ENCODE peak calls at places on chromosomes 2 and 18, in seven cellular contexts. I, A, H, Q, O, T and J are unnamed samples.

GRCh38 chr18:61435064-61435652 is 101.9 kb downstream of the CDH20 start:
- DNase-seq in O (no peak), I (no peak), A (no peak), H (no peak), Q (no peak), T (no peak), J (peak)

GRCh38 chr2:232887171-232887850 is 17.2 kb downstream of the SNORC start:
- DNase-seq in I (no peak), H (no peak), A (no peak), O (no peak), T (peak), Q (no peak), J (no peak)

GRCh38 chr2:85221291-85221690 is 88.1 kb downstream of the TCF7L1 start:
- DNase-seq in H (peak), I (no peak), A (peak), O (no peak), T (peak), Q (no peak), J (no peak)

GRCh38 chr2:105361132-105361889 is 24.0 kb downstream of the C2orf49 start:
- DNase-seq in I (no peak), O (no peak), H (no peak), A (no peak), T (no peak), Q (no peak), J (no peak)

GRCh38 chr2:160994141-160995002 is 165.9 kb upstream of the TANK start:
- DNase-seq in A (peak), I (peak), Q (peak), H (peak), O (peak), T (peak), J (peak)

GRCh38 chr2:23512778-23513177 is 127.8 kb downstream of the KLHL29 start:
- DNase-seq in Q (no peak), O (no peak), H (no peak), I (no peak), A (no peak), T (no peak), J (no peak)

GRCh38 chr2:130327703-130328527 is 14.8 kb upstream of the IMP4 start:
- DNase-seq in O (no peak), I (no peak), H (no peak), T (no peak), Q (no peak), A (no peak), J (no peak)

GRCh38 chr2:136377423-136378382 is 259.8 kb upstream of the CXCR4 start:
- DNase-seq in O (no peak), Q (no peak), A (no peak), H (no peak), I (no peak), T (no peak), J (no peak)

GRCh38 chr2:85890522-85891176 is 1.9 kb upstream of the ST3GAL5 start:
- DNase-seq in Q (no peak), I (no peak), T (no peak), H (no peak), O (no peak), A (no peak), J (no peak)

GRCh38 chr2:144516417-144516980 is 3.4 kb downstream of the ZEB2 start:
- DNase-seq in A (peak), I (no peak), H (no peak), Q (no peak), O (no peak), T (no peak), J (peak)

GRCh38 chr2:135252805-135253458 is 200.8 kb downstream of the RAB3GAP1 start:
- DNase-seq in T (no peak), A (no peak), Q (no peak), O (no peak), I (no peak), H (no peak), J (no peak)

GRCh38 chr2:172408143-172408766 is 19.1 kb upstream of the ITGA6 start:
- DNase-seq in H (no peak), I (no peak), A (no peak), Q (peak), T (no peak), O (no peak), J (no peak)

GRCh38 chr2:9809448-9810088 is 33.7 kb upstream of the TAF1B start:
- DNase-seq in A (no peak), O (no peak), I (no peak), Q (no peak), T (peak), H (peak), J (no peak)

GRCh38 chr2:200613692-200614091 is 27.9 kb downstream of the AOX1 start:
- DNase-seq in A (no peak), O (peak), I (no peak), Q (no peak), H (no peak), T (no peak), J (no peak)

GRCh38 chr2:227164745-227165350 is 424 bp downstream of the COL4A3 start:
- DNase-seq in A (no peak), H (peak), T (no peak), Q (no peak), O (no peak), I (peak), J (no peak)

GRCh38 chr18:68484241-68484640 is 230.7 kb downstream of the TMX3 start:
- DNase-seq in A (no peak), T (no peak), I (no peak), Q (no peak), O (no peak), H (no peak), J (no peak)

GRCh38 chr2:190413421-190413820 is 5.3 kb downstream of the MFSD6 start:
- DNase-seq in I (no peak), T (no peak), H (no peak), Q (peak), A (no peak), O (no peak), J (no peak)

GRCh38 chr2:138081225-138082073 is 117.2 kb downstream of the HNMT start:
- DNase-seq in H (no peak), I (no peak), A (no peak), T (no peak), O (no peak), Q (no peak), J (no peak)

DNA sequence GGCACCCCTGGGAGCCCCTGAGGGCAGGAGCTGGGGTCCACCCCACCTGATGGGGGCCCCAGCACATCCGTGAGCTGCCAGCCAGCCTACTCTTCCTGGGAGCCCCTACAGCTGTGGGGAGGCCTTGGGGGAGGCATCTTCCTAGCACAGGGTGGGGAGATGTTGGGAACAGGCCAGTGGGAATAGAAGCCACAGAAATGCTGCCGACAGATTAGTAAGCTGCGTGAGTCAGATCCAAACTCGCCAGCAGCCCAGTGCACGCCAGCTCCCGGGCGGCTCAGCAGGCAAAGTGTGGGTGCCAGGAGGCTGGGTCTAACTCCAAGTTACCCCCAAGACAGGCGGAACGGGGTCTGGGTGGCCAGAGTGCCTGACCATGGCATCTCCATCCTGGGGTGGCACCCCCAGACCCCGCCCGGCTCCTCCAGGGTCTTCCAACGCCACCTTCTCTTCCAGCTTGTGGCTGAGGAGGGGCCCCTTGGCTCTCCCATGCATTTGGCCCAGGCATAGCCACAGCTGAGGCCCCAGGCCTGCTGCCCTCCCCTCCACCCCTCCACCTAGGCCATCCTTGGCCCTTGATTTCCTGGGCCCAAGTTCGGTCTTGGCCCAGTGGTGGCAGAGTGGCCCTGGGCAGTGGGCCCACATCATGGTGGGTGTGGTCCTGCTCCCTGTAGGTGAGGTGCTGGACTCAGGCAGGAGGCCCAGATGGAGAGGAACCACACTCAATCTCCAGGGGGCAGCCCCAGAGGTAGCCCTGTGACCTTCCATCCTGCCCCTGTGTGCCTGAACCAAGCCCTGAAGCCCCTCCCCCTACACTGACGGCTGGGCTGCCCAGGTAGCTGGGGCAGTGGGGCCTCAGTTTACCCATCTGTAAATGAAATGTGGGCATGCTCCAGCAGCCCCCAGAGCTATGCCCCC is 15.4 kb downstream of the CROCC2 start:
- DNase-seq in T (peak), I (peak), A (peak), H (peak), O (peak), Q (no peak), J (no peak)
- TF ChIP-seq POLR2A in T (no peak), I (no peak), A (no peak), H (no peak), O (no peak), Q (no peak), J (no peak)

DNA sequence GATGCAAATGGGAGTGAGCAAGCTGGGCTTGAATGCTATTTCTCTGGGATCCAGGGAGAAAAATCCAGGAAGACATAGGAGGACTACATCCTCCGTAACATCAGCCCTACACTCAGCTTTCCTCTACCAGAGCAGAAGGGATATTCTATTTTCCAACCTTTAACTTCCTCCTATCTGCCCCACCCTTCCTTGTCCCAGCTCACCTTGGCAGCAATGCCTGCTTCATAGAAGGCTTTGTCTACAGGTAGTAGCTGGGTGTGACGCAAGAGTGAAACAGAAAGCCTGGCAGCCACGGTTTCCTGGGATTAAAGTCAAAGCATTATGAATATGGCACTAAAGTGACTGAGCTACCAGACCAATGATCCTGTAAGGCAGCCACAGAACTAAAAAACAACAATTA is 3.9 kb downstream of the KRTCAP3 start:
- DNase-seq in T (no peak), A (no peak), I (peak), H (peak), Q (peak), O (no peak), J (no peak)
- TF ChIP-seq POLR2A in T (no peak), A (no peak), I (no peak), H (peak), Q (peak), O (no peak), J (no peak)

GRCh38 chr18:9916814-9917213 is 3.0 kb downstream of the VAPA start:
- DNase-seq in O (no peak), I (no peak), A (no peak), Q (no peak), T (no peak), H (no peak), J (no peak)

GRCh38 chr18:9914334-9914583 is 443 bp downstream of the VAPA start:
- DNase-seq in O (no peak), T (no peak), A (no peak), I (no peak), Q (no peak), H (no peak), J (no peak)

GRCh38 chr18:9915291-9916066 is 1.7 kb downstream of the VAPA start:
- DNase-seq in T (no peak), A (no peak), Q (no peak), I (no peak), O (no peak), H (no peak), J (no peak)

GRCh38 chr18:9914584-9915290 is 921 bp downstream of the VAPA start:
- DNase-seq in T (peak), O (peak), I (peak), Q (peak), A (peak), H (peak), J (peak)

GRCh38 chr18:9916067-9916684 is 2.4 kb downstream of the VAPA start:
- DNase-seq in A (no peak), I (no peak), O (no peak), T (no peak), H (no peak), Q (no peak), J (no peak)
- TF ChIP-seq POLR2A in A (no peak), I (no peak), O (no peak), T (no peak), H (no peak), Q (no peak), J (no peak)

GRCh38 chr2:42905341-42906114 is 113.1 kb upstream of the HAAO start:
- DNase-seq in A (peak), O (no peak), T (no peak), Q (no peak), H (no peak), I (no peak), J (no peak)

GRCh38 chr2:42901076-42901645 is 108.8 kb upstream of the HAAO start:
- DNase-seq in T (no peak), O (no peak), I (no peak), Q (no peak), H (no peak), A (no peak), J (no peak)

GRCh38 chr2:42903821-42904575 is 111.6 kb upstream of the HAAO start:
- DNase-seq in O (no peak), T (no peak), A (no peak), H (no peak), I (no peak), Q (no peak), J (no peak)

GRCh38 chr2:42904576-42904876 is 112.1 kb upstream of the HAAO start:
- DNase-seq in H (no peak), T (no peak), Q (no peak), A (no peak), O (no peak), I (no peak), J (no peak)

GRCh38 chr2:42902939-42903709 is 110.7 kb upstream of the HAAO start:
- DNase-seq in T (no peak), H (no peak), I (no peak), O (no peak), Q (no peak), A (no peak), J (no peak)
- TF ChIP-seq POLR2A in T (no peak), H (no peak), I (no peak), O (no peak), Q (no peak), A (no peak), J (no peak)

GRCh38 chr2:42495234-42495581 is 1.4 kb upstream of the KCNG3 start:
- DNase-seq in O (no peak), H (no peak), I (no peak), A (no peak), Q (no peak), T (no peak), J (no peak)

GRCh38 chr2:42492691-42493467 is 903 bp downstream of the KCNG3 start:
- DNase-seq in H (peak), T (no peak), A (no peak), O (no peak), Q (no peak), I (no peak), J (peak)

GRCh38 chr2:42493468-42493884 is 306 bp downstream of the KCNG3 start:
- DNase-seq in A (no peak), O (no peak), T (no peak), I (no peak), Q (no peak), H (no peak), J (no peak)

GRCh38 chr2:42494434-42495233 is 852 bp upstream of the KCNG3 start:
- DNase-seq in O (peak), A (peak), T (no peak), I (peak), Q (peak), H (peak), J (peak)

DNA sequence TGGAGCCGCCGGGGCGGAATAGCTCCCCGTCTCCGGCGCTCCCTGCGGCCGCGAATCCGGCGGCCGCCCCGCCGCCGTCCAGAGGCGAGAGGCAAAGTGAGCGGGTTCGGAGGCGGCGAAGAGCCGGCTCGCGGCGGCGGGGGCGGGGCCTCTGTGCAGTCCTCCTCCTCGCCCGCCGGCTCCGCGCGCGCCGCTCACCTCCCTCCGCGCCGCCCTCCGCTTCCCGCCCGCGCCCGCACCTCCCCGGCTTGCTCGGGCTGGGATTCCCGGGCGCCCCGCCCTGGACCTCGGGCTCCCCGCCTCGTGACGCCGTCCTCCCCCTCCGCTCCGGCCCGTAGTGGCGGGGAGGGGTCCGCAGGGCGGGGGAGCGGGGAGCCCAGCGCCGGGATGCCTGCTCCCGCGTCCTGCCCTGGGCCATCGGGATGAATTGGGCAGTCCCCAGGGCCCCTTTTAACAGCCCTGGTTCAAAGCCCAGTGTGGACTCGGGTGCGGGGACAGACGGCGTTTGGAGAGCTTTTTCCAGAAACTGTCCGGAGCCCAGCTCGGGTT is at the start of gene KCNG3:
- DNase-seq in O (peak), T (no peak), I (no peak), H (peak), A (peak), Q (peak), J (peak)
- TF ChIP-seq POLR2A in O (peak), T (no peak), I (no peak), H (peak), A (peak), Q (peak), J (no peak)

GRCh38 chr2:109703798-109704197 is 89.6 kb downstream of the SOWAHC start:
- DNase-seq in A (no peak), I (no peak), Q (no peak), T (no peak), O (no peak), H (no peak), J (no peak)

GRCh38 chr2:109700680-109701274 is 86.6 kb downstream of the SOWAHC start:
- DNase-seq in A (no peak), T (no peak), H (no peak), I (no peak), O (no peak), Q (no peak), J (no peak)

GRCh38 chr2:109701362-109701761 is 87.2 kb downstream of the SOWAHC start:
- DNase-seq in O (no peak), I (no peak), A (no peak), T (no peak), Q (no peak), H (no peak), J (no peak)

GRCh38 chr2:109702250-109702985 is 88.3 kb downstream of the SOWAHC start:
- DNase-seq in A (no peak), H (peak), T (no peak), Q (no peak), O (no peak), I (no peak), J (no peak)

DNA sequence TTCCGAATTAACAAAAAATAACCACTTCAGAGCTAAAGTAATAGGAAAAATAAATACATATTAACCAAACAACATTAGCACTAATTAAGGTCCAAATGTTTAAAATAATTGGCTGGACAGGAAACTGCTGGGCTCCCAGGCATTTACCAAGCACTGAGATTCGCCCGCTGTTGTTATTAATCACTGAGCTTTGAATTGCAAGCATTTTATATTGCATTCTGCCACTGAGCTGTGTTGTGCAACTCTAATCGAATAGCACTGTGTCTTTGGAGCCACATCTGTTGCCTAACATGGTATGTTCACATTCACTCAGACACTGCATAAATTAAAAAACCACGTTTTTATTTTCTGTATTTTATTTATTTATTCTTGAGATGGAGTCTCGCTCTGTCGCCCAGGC is 88.9 kb downstream of the SOWAHC start:
- DNase-seq in Q (no peak), I (no peak), O (no peak), H (no peak), A (no peak), T (no peak), J (no peak)
- TF ChIP-seq POLR2A in Q (no peak), I (no peak), O (no peak), H (no peak), A (no peak), T (no peak), J (no peak)

DNA sequence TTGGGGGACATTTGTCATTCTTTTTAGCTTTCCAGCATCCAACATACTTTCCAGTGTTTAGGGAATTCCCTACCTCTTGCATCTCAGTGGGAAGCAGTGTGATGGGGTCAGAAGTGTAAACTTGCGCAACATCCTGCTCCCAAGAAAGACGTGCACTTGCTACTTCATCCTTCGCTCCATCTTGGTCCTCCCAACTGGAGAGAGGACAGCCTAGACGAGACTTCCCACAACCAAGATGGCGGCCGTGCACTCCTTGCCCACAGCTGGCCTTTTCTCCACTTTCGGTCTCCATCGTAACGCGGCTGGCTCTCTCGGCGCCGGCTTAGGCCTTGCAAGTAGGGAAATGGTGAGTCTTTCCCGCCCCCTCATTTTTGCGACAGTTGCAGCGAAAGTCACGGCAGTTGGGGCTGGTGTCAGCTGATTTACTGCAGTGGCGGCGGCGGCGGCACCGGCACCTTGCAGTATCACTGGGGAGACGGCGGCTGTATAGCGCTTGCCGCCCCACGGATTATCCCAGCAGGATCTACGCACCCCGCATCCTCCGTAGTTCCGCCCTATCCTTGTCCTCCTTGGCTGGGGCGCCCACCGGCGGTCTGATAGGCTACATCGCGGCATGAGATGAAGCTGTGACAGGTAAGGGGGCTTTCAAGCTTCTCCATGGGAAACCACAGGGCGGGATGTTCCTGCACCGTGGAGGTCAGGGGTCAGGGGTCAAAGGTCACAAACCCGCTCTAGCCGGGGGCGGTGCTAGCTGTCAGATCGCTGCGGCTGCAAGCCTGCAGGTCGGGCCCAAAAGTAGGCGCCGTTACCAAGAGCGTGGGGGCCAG is at the start of gene WDR7:
- DNase-seq in I (peak), H (peak), Q (peak), A (peak), T (peak), O (peak), J (peak)
- TF ChIP-seq POLR2A in I (peak), H (peak), Q (no peak), A (no peak), T (no peak), O (no peak), J (peak)

DNA sequence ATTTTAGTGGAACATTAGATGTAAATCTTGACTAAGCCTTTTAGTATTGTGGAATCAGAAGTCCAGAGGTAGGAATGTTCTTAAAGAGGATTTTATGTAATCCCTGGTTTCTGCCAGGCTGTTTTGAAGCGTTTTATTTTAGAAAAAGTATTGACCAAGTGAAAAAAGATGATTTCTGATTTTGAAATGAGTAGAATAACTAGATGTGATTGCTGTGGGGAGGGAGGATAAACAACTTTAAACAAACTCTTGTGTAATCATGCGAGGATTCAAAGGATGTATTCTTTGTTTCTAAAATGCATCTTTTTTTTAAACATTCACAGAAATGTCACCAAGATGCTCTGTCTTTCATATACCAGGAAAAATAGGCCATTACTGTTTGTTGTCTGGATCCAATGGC is 53.9 kb downstream of the PHLPP1 start:
- DNase-seq in A (no peak), I (no peak), Q (no peak), T (no peak), H (no peak), O (no peak), J (no peak)
- TF ChIP-seq POLR2A in A (no peak), I (no peak), Q (no peak), T (no peak), H (no peak), O (no peak), J (no peak)